ENCODE peak calls at places on chromosomes 1 and 21, in five cellular contexts. A, Z, F, I and E are unnamed samples.
A peak's percentile ranks its signal among the peaks of the same experiment; 100 is the strongest.

GRCh38 chr1:226979517-226980121 is 39.5 kb downstream of the COQ8A start:
- DNase-seq in A (no peak), Z (no peak), F (no peak), I (no peak), E (no peak)

GRCh38 chr1:51310871-51311613 is 19.3 kb downstream of the TTC39A start:
- DNase-seq in A (no peak), Z (no peak), F (no peak), I (no peak), E (no peak)

GRCh38 chr1:95068956-95069710 is 3.6 kb downstream of the ALG14 start:
- DNase-seq in A (no peak), Z (no peak), F (no peak), I (no peak), E (no peak)

GRCh38 chr1:186272486-186272885 is 102.6 kb downstream of the TPR start:
- DNase-seq in A (no peak), Z (no peak), F (no peak), I (no peak), E (no peak)

GRCh38 chr21:37367301-37367757 is 756 bp downstream of the DYRK1A start:
- DNase-seq in A (no peak), Z (peak; percentile 26), F (no peak), I (peak; percentile 30), E (no peak)

GRCh38 chr1:44619261-44619900 is 54.9 kb downstream of the TMEM53 start:
- DNase-seq in A (peak; percentile 70), Z (no peak), F (peak; percentile 22), I (no peak), E (peak; percentile 74)

GRCh38 chr21:38156200-38156599 is 100.6 kb upstream of the KCNJ15 start:
- DNase-seq in A (no peak), Z (no peak), F (no peak), I (no peak), E (no peak)

GRCh38 chr1:77405186-77405585 is 123.4 kb downstream of the AK5 start:
- DNase-seq in A (no peak), Z (no peak), F (no peak), I (no peak), E (no peak)

GRCh38 chr21:42654179-42654912 is 925 bp downstream of the PDE9A start:
- DNase-seq in A (no peak), Z (no peak), F (no peak), I (peak; percentile 72), E (no peak)

GRCh38 chr1:147670319-147671003 is at the start of gene ACP6:
- DNase-seq in A (peak; percentile 76), Z (peak; percentile 80), F (peak; percentile 94), I (peak; percentile 91), E (peak; percentile 95)
- TF ChIP-seq CTCF in A (no peak), Z (no peak), F (no peak), I (no peak), E (no peak)

DNA sequence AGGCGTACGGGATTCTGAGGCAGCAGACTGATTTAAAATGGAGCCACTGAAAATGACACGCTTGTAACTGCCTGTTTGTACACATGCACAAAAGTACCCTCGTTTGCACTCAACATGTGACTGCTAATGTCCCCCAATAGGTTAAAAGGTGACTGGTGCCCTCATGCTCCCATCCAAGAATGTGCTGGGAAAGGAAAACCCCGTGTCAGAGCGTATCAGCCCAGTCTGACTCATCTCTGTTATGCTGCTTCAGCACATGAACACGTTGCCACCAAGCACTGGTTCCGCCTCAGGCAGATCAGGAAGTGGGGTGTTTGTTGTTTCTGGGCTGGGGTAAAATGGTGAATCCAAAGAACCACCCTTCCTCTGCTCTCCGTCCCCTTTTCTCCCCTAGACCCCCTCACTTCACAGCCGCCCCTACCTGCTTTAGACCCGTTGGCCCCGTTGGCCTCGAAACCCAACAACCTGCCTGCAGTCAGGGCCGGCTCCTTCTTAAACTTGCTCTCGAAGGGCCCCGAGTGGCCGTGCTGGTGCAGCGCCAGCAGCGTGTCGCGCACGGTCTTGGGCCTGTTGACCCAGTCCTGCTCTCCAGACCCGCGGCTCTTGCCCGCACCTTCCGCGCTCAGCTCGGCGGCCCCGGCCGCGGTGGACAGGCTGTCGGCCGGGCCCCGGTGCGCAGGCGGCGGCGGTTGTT is 1.8 kb downstream of the IRF2BP2 start:
- DNase-seq in A (no peak), Z (no peak), F (peak; percentile 95), I (peak; percentile 78), E (peak; percentile 94)
- TF ChIP-seq CTCF in A (no peak), Z (no peak), F (no peak), I (no peak), E (no peak)

DNA sequence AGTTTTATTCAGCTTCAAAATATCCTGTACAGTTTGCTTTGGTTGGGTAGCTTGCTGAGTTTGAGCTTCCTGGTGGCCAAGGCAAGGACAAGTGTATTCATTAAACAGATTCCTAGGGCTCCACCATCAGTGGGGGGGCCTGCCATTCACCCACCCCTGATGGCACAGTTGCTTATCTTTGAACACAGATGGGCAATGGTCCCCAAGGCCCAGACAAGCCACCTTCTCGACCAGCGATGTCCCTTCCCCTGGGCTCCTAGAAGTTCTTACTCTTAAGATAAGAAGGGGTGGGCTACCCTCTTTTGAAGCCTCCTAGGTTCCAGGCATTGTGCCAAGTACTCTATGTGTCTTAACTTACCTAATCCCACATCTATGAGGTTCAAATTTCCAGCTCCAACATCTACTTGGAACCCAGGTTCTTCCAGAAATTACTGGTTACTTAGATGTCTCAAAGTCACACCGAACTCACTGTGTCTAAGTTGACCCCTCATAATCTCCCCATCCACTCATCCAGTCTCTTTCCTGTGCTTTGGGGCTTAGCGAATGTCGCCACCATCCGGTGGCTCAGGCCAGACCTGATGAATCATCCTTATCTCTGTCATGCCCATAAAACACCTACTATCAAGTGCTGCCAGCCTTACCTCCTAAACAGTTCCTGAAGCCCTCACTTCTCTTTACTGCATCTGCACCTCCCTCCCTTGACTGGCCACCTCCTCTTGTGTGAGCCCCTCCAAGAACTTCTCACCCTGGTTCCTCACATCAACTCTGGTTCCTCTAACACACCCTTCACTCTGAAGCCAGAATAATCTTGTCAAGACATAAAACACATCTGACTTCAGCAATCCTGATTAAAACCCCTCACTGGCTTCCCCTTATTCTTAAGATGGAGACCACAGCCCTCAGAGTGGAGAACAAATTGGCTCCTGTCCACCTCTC is 50.1 kb downstream of the KLHDC7A start:
- DNase-seq in A (no peak), Z (no peak), F (no peak), I (no peak), E (no peak)
- TF ChIP-seq CTCF in A (no peak), Z (no peak), F (no peak), I (peak; percentile 8), E (no peak)

GRCh38 chr21:45153358-45154318 is 79.3 kb downstream of the ADARB1 start:
- DNase-seq in A (no peak), Z (no peak), F (peak; percentile 18), I (no peak), E (no peak)

GRCh38 chr21:45151484-45152115 is 77.2 kb downstream of the ADARB1 start:
- DNase-seq in A (no peak), Z (no peak), F (no peak), I (no peak), E (no peak)

GRCh38 chr21:45150630-45151265 is 76.4 kb downstream of the ADARB1 start:
- DNase-seq in A (no peak), Z (no peak), F (no peak), I (no peak), E (no peak)

GRCh38 chr21:45154511-45155508 is 80.4 kb downstream of the ADARB1 start:
- DNase-seq in A (no peak), Z (no peak), F (peak; percentile 66), I (no peak), E (no peak)

DNA sequence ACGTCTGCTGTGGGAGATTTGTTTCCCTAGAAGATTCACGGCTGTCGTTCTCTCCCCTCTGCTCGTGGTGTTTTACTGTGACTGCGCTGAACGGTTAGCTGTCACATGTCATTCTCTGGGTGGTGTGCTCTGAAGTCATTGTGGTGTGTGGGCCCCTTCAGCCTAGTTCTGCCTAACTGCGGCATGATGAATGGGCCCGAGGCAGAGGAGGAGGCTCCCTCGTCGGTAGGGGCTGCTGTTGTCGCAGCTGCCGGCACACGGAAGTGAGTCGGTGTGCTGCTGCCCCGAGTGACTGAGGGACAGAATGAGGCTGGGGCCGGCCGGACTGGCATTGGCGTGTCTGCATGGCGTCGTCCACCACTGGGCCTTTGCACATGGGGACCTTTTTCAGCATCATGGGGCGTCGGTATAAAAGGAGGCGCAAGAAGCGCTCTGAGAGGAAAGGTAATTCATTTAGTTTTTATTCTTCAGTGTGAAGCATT is 77.9 kb downstream of the ADARB1 start:
- DNase-seq in A (no peak), Z (no peak), F (no peak), I (peak; percentile 82), E (no peak)
- TF ChIP-seq CTCF in A (no peak), Z (no peak), F (no peak), I (peak; percentile 87), E (peak; percentile 75)

GRCh38 chr1:167803358-167804217 is 81.8 kb downstream of the MPZL1 start:
- DNase-seq in A (peak; percentile 86), Z (peak; percentile 41), F (peak; percentile 92), I (peak; percentile 92), E (peak; percentile 66)

GRCh38 chr1:167812972-167813371 is 91.2 kb downstream of the MPZL1 start:
- DNase-seq in A (no peak), Z (no peak), F (no peak), I (no peak), E (no peak)

GRCh38 chr1:167808104-167808503 is 86.3 kb downstream of the MPZL1 start:
- DNase-seq in A (no peak), Z (no peak), F (peak; percentile 41), I (no peak), E (no peak)

GRCh38 chr1:167805041-167805556 is 83.3 kb downstream of the MPZL1 start:
- DNase-seq in A (no peak), Z (no peak), F (no peak), I (peak; percentile 57), E (no peak)

DNA sequence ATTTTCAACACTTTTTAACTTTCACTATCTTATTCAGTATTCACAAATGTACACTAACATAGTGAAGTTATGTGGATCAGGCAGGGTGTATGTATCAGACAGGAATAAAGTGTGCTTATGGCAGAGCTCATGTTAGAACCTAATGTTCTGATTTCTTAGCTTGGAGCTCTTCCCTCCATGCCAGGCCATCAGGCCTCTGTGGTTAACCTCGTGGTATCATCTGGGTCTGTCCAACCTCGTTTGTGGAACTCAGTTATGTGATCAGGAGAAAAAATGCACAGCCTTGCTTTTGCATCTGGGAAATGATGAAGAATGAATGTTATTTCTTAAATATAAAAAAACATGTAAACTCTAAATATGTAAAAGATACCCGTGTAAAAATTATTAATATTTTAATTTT is 86.9 kb downstream of the MPZL1 start:
- DNase-seq in A (no peak), Z (no peak), F (no peak), I (no peak), E (no peak)
- TF ChIP-seq CTCF in A (no peak), Z (no peak), F (no peak), I (no peak), E (no peak)

GRCh38 chr21:31728952-31729351 is 3.0 kb downstream of the SCAF4 start:
- DNase-seq in A (no peak), Z (no peak), F (no peak), I (no peak), E (no peak)
- TF ChIP-seq CTCF in A (no peak), Z (no peak), F (no peak), I (no peak), E (no peak)

GRCh38 chr1:242770366-242770765 is 245.9 kb upstream of the PLD5 start:
- DNase-seq in A (no peak), Z (no peak), F (no peak), I (no peak), E (no peak)
- TF ChIP-seq CTCF in A (no peak), Z (no peak), F (no peak), I (no peak), E (no peak)